ENCODE peak calls at places on chromosome 16, in eight cellular contexts. J is activated CD8-positive, alpha-beta memory T cell treated with anti-CD3 and anti-CD28 coated beads for 48 hours; F is astrocyte; H is RWPE1; V is HFFc6; D is GM04504; A is myocyte; W is T47D. M is an unnamed sample.

GRCh38 chr16:84278968-84279367 is 15.7 kb upstream of the WFDC1 start:
- DNase-seq in J (no peak), F (no peak), H (no peak), V (no peak), D (no peak), A (no peak), W (no peak), M (no peak)

GRCh38 chr16:81604960-81605383 is 160.4 kb downstream of the CMIP start:
- DNase-seq in J (no peak), F (peak), H (peak), V (peak), D (no peak), A (no peak), W (no peak), M (peak)

GRCh38 chr16:82900611-82901010 is 273.8 kb downstream of the CDH13 start:
- DNase-seq in J (no peak), F (peak), H (no peak), V (no peak), D (no peak), A (no peak), W (no peak), M (peak)

GRCh38 chr16:77213542-77214108 is 14.4 kb downstream of the SYCE1L start:
- DNase-seq in J (no peak), F (peak), H (peak), V (peak), D (peak), A (peak), W (no peak), M (peak)

GRCh38 chr16:28621756-28622155 is 11.9 kb upstream of the SULT1A1 start:
- DNase-seq in J (no peak), F (no peak), H (no peak), V (no peak), D (no peak), A (no peak), W (no peak), M (no peak)

GRCh38 chr16:49513040-49513439 is 139.4 kb downstream of the C16orf78 start:
- DNase-seq in J (no peak), F (no peak), H (no peak), V (no peak), D (no peak), A (no peak), W (no peak), M (peak)

GRCh38 chr16:80637621-80638020 is 96.8 kb downstream of the DYNLRB2 start:
- DNase-seq in J (no peak), F (no peak), H (no peak), V (no peak), D (no peak), A (no peak), W (no peak), M (no peak)

GRCh38 chr16:86716649-86717048 is 138.3 kb downstream of the FOXL1 start:
- DNase-seq in J (no peak), F (no peak), H (no peak), V (no peak), D (no peak), A (no peak), W (no peak), M (no peak)

GRCh38 chr16:70746708-70747424 is 54.1 kb downstream of the VAC14 start:
- DNase-seq in J (no peak), F (peak), H (peak), V (peak), D (peak), A (peak), W (peak), M (peak)

GRCh38 chr16:16021988-16022682 is 72.7 kb downstream of the ABCC1 start:
- DNase-seq in J (no peak), F (peak), H (peak), V (peak), D (peak), A (peak), W (peak), M (peak)

GRCh38 chr16:31498493-31498892 is 9.7 kb downstream of the RUSF1 start:
- DNase-seq in J (no peak), F (no peak), H (no peak), V (no peak), D (no peak), A (no peak), W (no peak), M (no peak)

GRCh38 chr16:74735162-74735452 is 34.4 kb upstream of the MLKL start:
- DNase-seq in J (no peak), F (no peak), H (no peak), V (no peak), D (no peak), A (no peak), W (no peak), M (no peak)

GRCh38 chr16:19885456-19886060 is 910 bp upstream of the GPRC5B start:
- DNase-seq in J (no peak), F (no peak), H (no peak), V (no peak), D (no peak), A (no peak), W (no peak), M (no peak)

GRCh38 chr16:22926105-22926751 is 112.3 kb downstream of the HS3ST2 start:
- DNase-seq in J (no peak), F (no peak), H (no peak), V (no peak), D (no peak), A (no peak), W (no peak), M (no peak)

GRCh38 chr16:25192096-25192495 is 24.7 kb upstream of the AQP8 start:
- DNase-seq in J (no peak), F (peak), H (no peak), V (peak), D (peak), A (peak), W (no peak), M (no peak)

GRCh38 chr16:14505846-14506245 is 124.2 kb downstream of the PARN start:
- DNase-seq in J (no peak), F (peak), H (no peak), V (no peak), D (no peak), A (no peak), W (no peak), M (peak)

GRCh38 chr16:14529010-14529669 is 100.9 kb downstream of the PARN start:
- DNase-seq in J (no peak), F (peak), H (peak), V (peak), D (peak), A (peak), W (peak), M (peak)

GRCh38 chr16:60120586-60120985 is 1386.5 kb upstream of the GOT2 start:
- DNase-seq in J (no peak), F (no peak), H (no peak), V (no peak), D (no peak), A (no peak), W (no peak), M (no peak)

GRCh38 chr16:74297296-74297665 is 667 bp downstream of the PSMD7 start:
- DNase-seq in J (peak), F (no peak), H (peak), V (no peak), D (no peak), A (peak), W (no peak), M (peak)

GRCh38 chr16:48330133-48330846 is 54.9 kb downstream of the SIAH1 start:
- DNase-seq in J (no peak), F (no peak), H (no peak), V (no peak), D (no peak), A (peak), W (no peak), M (peak)

GRCh38 chr16:16030449-16030848 is 81.0 kb downstream of the ABCC1 start:
- DNase-seq in J (no peak), F (no peak), H (no peak), V (no peak), D (no peak), A (no peak), W (no peak), M (no peak)

GRCh38 chr16:11497329-11497805 is 89.4 kb downstream of the LITAF start:
- DNase-seq in J (no peak), F (peak), H (peak), V (peak), D (peak), A (peak), W (peak), M (peak)

GRCh38 chr16:64656471-64656870 is 465.4 kb downstream of the CDH11 start:
- DNase-seq in J (no peak), F (peak), H (no peak), V (no peak), D (no peak), A (no peak), W (no peak), M (no peak)

GRCh38 chr16:58020628-58021521 is 4.7 kb upstream of the MMP15 start:
- DNase-seq in J (no peak), F (no peak), H (no peak), V (peak), D (no peak), A (peak), W (peak), M (peak)

GRCh38 chr16:79509906-79510305 is 90.6 kb downstream of the MAF start:
- DNase-seq in J (no peak), F (no peak), H (no peak), V (no peak), D (no peak), A (no peak), W (no peak), M (no peak)

GRCh38 chr16:12017583-12017982 is 41.0 kb downstream of the SNX29 start:
- DNase-seq in J (no peak), F (peak), H (no peak), V (peak), D (peak), A (peak), W (no peak), M (peak)

GRCh38 chr16:72677662-72678447 is 370.1 kb downstream of the ZFHX3 start:
- DNase-seq in J (no peak), F (peak), H (no peak), V (peak), D (no peak), A (peak), W (no peak), M (peak)

GRCh38 chr16:30017277-30017656 is 5.7 kb upstream of the C16orf92 start:
- DNase-seq in J (no peak), F (no peak), H (no peak), V (no peak), D (no peak), A (no peak), W (no peak), M (no peak)

GRCh38 chr16:71754108-71754507 is 29.6 kb upstream of the PHLPP2 start:
- DNase-seq in J (no peak), F (no peak), H (no peak), V (no peak), D (no peak), A (no peak), W (no peak), M (no peak)

GRCh38 chr16:2210009-2210332 is 692 bp downstream of the BRICD5 start:
- DNase-seq in J (no peak), F (no peak), H (no peak), V (no peak), D (no peak), A (no peak), W (no peak), M (no peak)

GRCh38 chr16:15482068-15482747 is 47.8 kb downstream of the BMERB1 start:
- DNase-seq in J (peak), F (peak), H (peak), V (peak), D (peak), A (peak), W (peak), M (peak)

GRCh38 chr16:57614546-57615343 is 13.7 kb upstream of the ADGRG1 start:
- DNase-seq in J (no peak), F (no peak), H (no peak), V (no peak), D (no peak), A (peak), W (no peak), M (no peak)

GRCh38 chr16:77807-78443 is at the start of gene MPG:
- DNase-seq in J (peak), F (peak), H (peak), V (peak), D (no peak), A (peak), W (peak), M (peak)

GRCh38 chr16:86509759-86510464 is 415 bp upstream of the FOXF1 start:
- DNase-seq in J (no peak), F (peak), H (no peak), V (peak), D (no peak), A (no peak), W (no peak), M (peak)

GRCh38 chr16:13038591-13038990 is 137.2 kb downstream of the SHISA9 start:
- DNase-seq in J (no peak), F (no peak), H (no peak), V (no peak), D (no peak), A (no peak), W (no peak), M (no peak)

GRCh38 chr16:711548-712320 is 3.2 kb upstream of the METRN start:
- DNase-seq in J (peak), F (no peak), H (peak), V (peak), D (no peak), A (peak), W (peak), M (peak)

GRCh38 chr16:641326-642188 is at the start of gene MCRIP2:
- DNase-seq in J (peak), F (peak), H (peak), V (peak), D (peak), A (peak), W (peak), M (peak)

GRCh38 chr16:46793841-46794240 is 37.1 kb downstream of the C16orf87 start:
- DNase-seq in J (no peak), F (no peak), H (no peak), V (no peak), D (no peak), A (no peak), W (no peak), M (no peak)

M was measured in fibroblast of lung.